ENCODE peak calls at places on chromosomes 11 and 22, in six cellular contexts. E is endothelial cell, J is posterior cingulate gyrus, I is hypothalamus, X is nephron progenitor cell, B is cardiac fibroblast. Q is an unnamed sample.

GRCh38 chr22:27752771-27753170 is 48.8 kb downstream of the MN1 start:
- DNase-seq in E (no peak), J (no peak), I (no peak), X (no peak), B (peak; percentile 60), Q (no peak)

GRCh38 chr11:117823941-117824420 is 563 bp downstream of the FXYD2 start:
- DNase-seq in E (no peak), J (no peak), I (no peak), X (no peak), B (peak; percentile 86), Q (no peak)

GRCh38 chr22:33270596-33270995 is 212.4 kb upstream of the SYN3 start:
- DNase-seq in E (no peak), J (no peak), I (no peak), X (no peak), B (no peak), Q (no peak)

GRCh38 chr11:110435780-110436717 is 6.3 kb downstream of the FDX1 start:
- DNase-seq in E (no peak), J (no peak), I (no peak), X (no peak), B (peak; percentile 48), Q (no peak)

GRCh38 chr11:7486731-7487130 is 1.4 kb downstream of the OLFML1 start:
- DNase-seq in E (no peak), J (no peak), I (no peak), X (no peak), B (no peak), Q (no peak)

GRCh38 chr11:11577246-11577855 is 44.5 kb downstream of the GALNT18 start:
- DNase-seq in E (no peak), J (no peak), I (no peak), X (no peak), B (peak; percentile 29), Q (no peak)

GRCh38 chr11:17533782-17534415 is 10.3 kb downstream of the USH1C start:
- DNase-seq in E (no peak), J (no peak), I (no peak), X (no peak), B (peak; percentile 1), Q (no peak)

GRCh38 chr11:2139691-2140337 is 625 bp upstream of the IGF2 start:
- DNase-seq in E (no peak), J (no peak), I (no peak), X (peak; percentile 62), B (no peak), Q (no peak)

GRCh38 chr11:46741600-46742484 is 22.8 kb downstream of the F2 start:
- DNase-seq in E (no peak), J (no peak), I (no peak), X (no peak), B (no peak), Q (no peak)

GRCh38 chr11:120302001-120302805 is 22.9 kb upstream of the TLCD5 start:
- DNase-seq in E (no peak), J (no peak), I (no peak), X (no peak), B (no peak), Q (no peak)

GRCh38 chr11:119103793-119104192 is 2.1 kb upstream of the DPAGT1 start:
- DNase-seq in E (no peak), J (no peak), I (no peak), X (no peak), B (no peak), Q (no peak)

GRCh38 chr11:106421673-106422292 is 344.3 kb downstream of the AASDHPPT start:
- DNase-seq in E (no peak), J (no peak), I (no peak), X (no peak), B (no peak), Q (no peak)

GRCh38 chr11:130071211-130071712 is 1.6 kb downstream of the APLP2 start:
- DNase-seq in E (no peak), J (no peak), I (no peak), X (no peak), B (peak; percentile 29), Q (no peak)

GRCh38 chr11:122721964-122722266 is 66.4 kb downstream of the UBASH3B start:
- DNase-seq in E (no peak), J (no peak), I (no peak), X (no peak), B (peak; percentile 76), Q (no peak)

GRCh38 chr11:73463359-73463758 is 87.2 kb downstream of the RELT start:
- DNase-seq in E (no peak), J (no peak), I (no peak), X (no peak), B (peak; percentile 48), Q (no peak)

GRCh38 chr11:67496113-67496512 is 9.1 kb downstream of the PITPNM1 start:
- DNase-seq in E (no peak), J (no peak), I (no peak), X (no peak), B (no peak), Q (no peak)

GRCh38 chr22:41347066-41347859 is 34.5 kb upstream of the TEF start:
- DNase-seq in E (no peak), J (no peak), I (no peak), X (no peak), B (no peak), Q (no peak)

GRCh38 chr11:97786961-97787360 is 1233.8 kb upstream of the CNTN5 start:
- DNase-seq in E (no peak), J (no peak), I (no peak), X (no peak), B (no peak), Q (no peak)

GRCh38 chr22:25402501-25403283 is 161.8 kb upstream of the GRK3 start:
- DNase-seq in E (no peak), J (no peak), I (no peak), X (no peak), B (peak; percentile 65), Q (no peak)

GRCh38 chr11:123218451-123218850 is 23.4 kb upstream of the CLMP start:
- DNase-seq in E (no peak), J (no peak), I (no peak), X (no peak), B (no peak), Q (no peak)

GRCh38 chr22:39327995-39328754 is 8.8 kb upstream of the RPL3 start:
- DNase-seq in E (no peak), J (no peak), I (no peak), X (no peak), B (no peak), Q (no peak)

GRCh38 chr11:61148016-61148640 is 13.1 kb downstream of the VPS37C start:
- DNase-seq in E (no peak), J (no peak), I (no peak), X (no peak), B (peak; percentile 53), Q (no peak)

GRCh38 chr22:24948356-24949202 is 2.1 kb upstream of the LHFPL7 start:
- DNase-seq in E (no peak), J (no peak), I (no peak), X (no peak), B (no peak), Q (no peak)

GRCh38 chr11:101138245-101138930 is 8.8 kb upstream of the PGR start:
- DNase-seq in E (no peak), J (no peak), I (no peak), X (no peak), B (no peak), Q (no peak)

GRCh38 chr11:69705246-69705856 is 1.5 kb upstream of the FGF19 start:
- DNase-seq in E (no peak), J (no peak), I (no peak), X (no peak), B (no peak), Q (no peak)

GRCh38 chr11:118791961-118792578 is 1.1 kb upstream of the DDX6 start:
- DNase-seq in E (peak; percentile 28), J (no peak), I (no peak), X (peak; percentile 39), B (peak; percentile 11), Q (no peak)

GRCh38 chr22:46776486-46776826 is 14.0 kb downstream of the TBC1D22A start:
- DNase-seq in E (no peak), J (no peak), I (no peak), X (no peak), B (no peak), Q (no peak)

GRCh38 chr11:128343870-128344269 is 243.5 kb downstream of the ETS1 start:
- DNase-seq in E (no peak), J (no peak), I (no peak), X (no peak), B (no peak), Q (no peak)

GRCh38 chr22:28051787-28052356 is 132.8 kb upstream of the PITPNB start:
- DNase-seq in E (peak; percentile 79), J (peak; percentile 77), I (peak; percentile 50), X (peak; percentile 88), B (peak; percentile 78), Q (peak; percentile 18)

GRCh38 chr22:38167988-38168407 is 13.6 kb downstream of the PLA2G6 start:
- DNase-seq in E (no peak), J (no peak), I (no peak), X (no peak), B (peak; percentile 25), Q (no peak)

GRCh38 chr11:76592961-76593360 is 77.6 kb downstream of the LRRC32 start:
- DNase-seq in E (no peak), J (no peak), I (no peak), X (no peak), B (no peak), Q (no peak)

GRCh38 chr22:20615021-20615420 is 107.6 kb downstream of the MED15 start:
- DNase-seq in E (no peak), J (no peak), I (no peak), X (no peak), B (no peak), Q (no peak)

Q was measured in NCI-H1048.